ENCODE peak calls at places on chromosomes 2 and 18, in four cellular contexts. J is AG04450, S is breast epithelium, B is K562. Z is an unnamed sample.

GRCh38 chr18:2905802-2906521 is 59.2 kb downstream of the EMILIN2 start:
- DNase-seq in J (no peak), S (no peak), B (no peak), Z (no peak)

GRCh38 chr2:128775401-128776285 is 457.0 kb upstream of the HS6ST1 start:
- DNase-seq in J (no peak), S (no peak), B (no peak), Z (no peak)

GRCh38 chr2:50492452-50492851 is 539.5 kb downstream of the NRXN1 start:
- DNase-seq in J (peak), S (no peak), B (peak), Z (peak)

GRCh38 chr2:119240311-119241204 is 16.9 kb downstream of the STEAP3 start:
- DNase-seq in J (no peak), S (peak), B (peak), Z (no peak)

GRCh38 chr2:20609349-20609994 is 41.4 kb downstream of the HS1BP3 start:
- DNase-seq in J (no peak), S (no peak), B (peak), Z (no peak)

GRCh38 chr2:54772110-54772509 is 48.6 kb downstream of the EML6 start:
- DNase-seq in J (no peak), S (no peak), B (no peak), Z (peak)

GRCh38 chr2:170024721-170025120 is 153.2 kb upstream of the MYO3B start:
- DNase-seq in J (no peak), S (no peak), B (no peak), Z (no peak)

GRCh38 chr2:199705538-199705937 is 145.5 kb downstream of the FTCDNL1 start:
- DNase-seq in J (no peak), S (no peak), B (no peak), Z (no peak)

GRCh38 chr18:26487437-26487836 is 60.9 kb downstream of the KCTD1 start:
- DNase-seq in J (no peak), S (peak), B (no peak), Z (no peak)

GRCh38 chr2:467892-468630 is 180.2 kb upstream of the ALKAL2 start:
- DNase-seq in J (no peak), S (no peak), B (no peak), Z (no peak)

GRCh38 chr2:95049961-95050360 is 24.5 kb downstream of the MAL start:
- DNase-seq in J (no peak), S (no peak), B (no peak), Z (no peak)

GRCh38 chr2:113117594-113118262 is 9.7 kb upstream of the IL1RN start:
- DNase-seq in J (peak), S (peak), B (peak), Z (peak)

GRCh38 chr2:33909945-33910344 is 310.8 kb upstream of the FAM98A start:
- DNase-seq in J (no peak), S (no peak), B (no peak), Z (no peak)

GRCh38 chr2:46494596-46494995 is 15.2 kb downstream of the TMEM247 start:
- DNase-seq in J (no peak), S (no peak), B (no peak), Z (no peak)

GRCh38 chr2:16522031-16522818 is 143.4 kb downstream of the CYRIA start:
- DNase-seq in J (no peak), S (no peak), B (no peak), Z (no peak)

GRCh38 chr2:25103287-25103871 is 61.5 kb downstream of the EFR3B start:
- DNase-seq in J (peak), S (no peak), B (no peak), Z (no peak)

GRCh38 chr2:85735691-85736090 is 18.1 kb upstream of the ATOH8 start:
- DNase-seq in J (no peak), S (no peak), B (no peak), Z (no peak)

GRCh38 chr2:240685771-240686371 is 3.2 kb upstream of the AQP12B start:
- DNase-seq in J (no peak), S (no peak), B (peak), Z (no peak)

GRCh38 chr2:9240745-9241144 is 34.1 kb downstream of the ASAP2 start:
- DNase-seq in J (no peak), S (no peak), B (peak), Z (no peak)

GRCh38 chr2:229610359-229610758 is 104.0 kb downstream of the DNER start:
- DNase-seq in J (no peak), S (no peak), B (no peak), Z (no peak)

GRCh38 chr2:13050764-13051163 is 334.0 kb downstream of the TRIB2 start:
- DNase-seq in J (no peak), S (no peak), B (no peak), Z (no peak)

DNA sequence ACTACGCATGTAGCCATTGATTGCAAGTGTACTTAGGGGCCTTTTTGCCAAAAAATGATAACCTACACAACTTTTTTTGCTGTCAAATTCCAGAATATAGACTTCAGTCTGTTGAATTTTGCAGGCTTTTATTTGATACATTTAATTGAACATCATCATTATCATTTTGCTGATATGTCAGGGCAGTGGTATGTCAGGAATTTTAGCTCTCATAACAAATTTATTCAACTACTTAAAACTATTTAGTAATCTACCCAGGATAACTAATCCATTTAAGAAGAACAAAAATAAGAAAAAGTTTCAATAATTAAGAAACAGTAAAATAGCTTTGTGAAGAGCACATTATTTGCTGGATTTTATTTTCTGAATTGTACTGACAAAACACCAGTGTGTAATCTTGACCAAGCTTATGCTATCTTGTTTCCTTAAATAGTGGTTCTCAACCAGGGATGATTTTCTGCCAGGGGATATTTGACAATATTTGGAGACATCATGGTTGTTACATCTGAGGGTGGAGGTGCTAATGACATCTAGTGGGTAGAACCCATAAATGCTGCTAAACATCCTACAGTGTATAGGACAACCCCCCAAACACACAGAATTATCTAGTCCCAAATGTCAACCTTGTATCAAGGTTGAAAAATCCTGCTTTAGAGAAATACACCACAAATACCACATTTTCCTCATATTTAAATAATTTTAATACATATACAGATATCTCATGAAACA is 12.1 kb upstream of the TTN start:
- DNase-seq in J (no peak), S (no peak), B (no peak), Z (no peak)
- TF ChIP-seq CTCF in J (no peak), S (no peak), B (no peak), Z (peak)

DNA sequence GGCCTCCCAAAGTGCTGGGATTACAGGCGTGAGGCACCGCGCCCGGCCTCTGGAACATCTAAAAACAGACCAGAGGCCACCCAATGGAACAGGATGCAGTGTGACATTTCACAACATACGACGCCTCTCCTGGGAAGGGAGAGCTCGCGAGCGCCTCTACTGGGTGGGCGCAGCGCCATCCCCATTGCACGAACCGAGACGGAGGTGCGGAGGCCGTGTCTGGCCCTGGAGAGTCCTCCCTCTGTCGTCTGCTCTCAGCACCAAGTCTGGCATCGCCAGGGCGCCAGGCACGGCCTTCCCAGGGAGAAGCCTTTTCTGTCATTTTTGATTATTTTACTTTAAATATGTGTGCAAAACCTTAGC is 9.4 kb upstream of the GBX2 start:
- DNase-seq in J (no peak), S (no peak), B (peak), Z (no peak)
- TF ChIP-seq CTCF in J (peak), S (no peak), B (peak), Z (peak)

GRCh38 chr18:36809590-36810381 is 19.0 kb downstream of the TPGS2 start:
- DNase-seq in J (no peak), S (peak), B (peak), Z (no peak)
- TF ChIP-seq CTCF in J (peak), S (peak), B (peak), Z (peak)

DNA sequence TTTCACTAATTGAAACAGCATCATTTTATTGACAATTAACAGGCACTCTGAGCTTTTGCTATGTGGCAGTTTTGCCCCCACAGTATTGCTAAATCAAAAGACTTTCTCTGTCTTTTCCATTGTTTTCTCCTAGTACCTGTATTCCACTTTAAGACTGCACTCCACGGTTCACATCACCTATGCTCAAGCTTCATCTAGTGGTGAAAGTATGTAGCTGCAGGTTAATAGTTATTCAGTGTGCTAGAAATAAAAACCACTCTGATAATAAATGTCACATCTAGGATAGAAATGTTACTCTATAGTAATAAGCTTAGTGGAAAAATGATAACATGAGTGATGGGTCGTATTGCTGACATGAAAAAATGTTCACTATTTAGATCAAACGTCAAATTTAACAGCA is 24.6 kb downstream of the ARL6IP6 start:
- DNase-seq in J (no peak), S (no peak), B (peak), Z (no peak)
- TF ChIP-seq CTCF in J (peak), S (peak), B (peak), Z (peak)

DNA sequence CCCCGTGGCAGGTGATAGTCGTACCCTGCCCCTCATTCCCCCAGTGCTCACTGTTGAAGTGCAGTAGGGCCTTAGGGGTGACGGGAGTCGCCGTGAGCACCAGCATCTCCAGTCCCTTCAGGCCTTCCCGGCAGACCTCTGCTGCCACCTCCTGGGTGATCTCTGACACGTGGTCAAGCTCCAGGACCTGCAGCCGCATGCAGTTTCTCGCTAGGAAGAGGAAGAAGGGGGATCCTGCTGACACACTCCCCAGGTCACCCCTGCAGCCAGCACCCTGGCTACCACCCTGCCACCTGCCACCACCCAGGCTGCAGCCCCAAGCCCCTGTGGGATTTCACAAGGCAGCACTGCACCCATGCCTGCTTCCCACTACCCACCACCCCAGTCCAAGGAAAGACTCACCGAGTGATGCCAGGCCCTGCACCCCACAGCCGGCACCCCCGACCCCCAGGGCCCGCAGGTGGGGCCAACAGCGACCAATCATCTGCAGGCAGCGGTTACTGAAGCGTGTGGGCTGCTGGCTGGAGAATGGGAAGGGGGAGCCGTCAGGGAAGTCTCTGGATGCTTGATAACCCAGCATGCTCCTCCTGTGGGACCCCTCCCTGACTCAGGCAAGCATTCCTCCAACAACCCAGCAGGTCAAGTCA is 23.8 kb downstream of the FBXO41 start:
- DNase-seq in J (no peak), S (no peak), B (peak), Z (no peak)
- TF ChIP-seq CTCF in J (peak), S (no peak), B (peak), Z (peak)

DNA sequence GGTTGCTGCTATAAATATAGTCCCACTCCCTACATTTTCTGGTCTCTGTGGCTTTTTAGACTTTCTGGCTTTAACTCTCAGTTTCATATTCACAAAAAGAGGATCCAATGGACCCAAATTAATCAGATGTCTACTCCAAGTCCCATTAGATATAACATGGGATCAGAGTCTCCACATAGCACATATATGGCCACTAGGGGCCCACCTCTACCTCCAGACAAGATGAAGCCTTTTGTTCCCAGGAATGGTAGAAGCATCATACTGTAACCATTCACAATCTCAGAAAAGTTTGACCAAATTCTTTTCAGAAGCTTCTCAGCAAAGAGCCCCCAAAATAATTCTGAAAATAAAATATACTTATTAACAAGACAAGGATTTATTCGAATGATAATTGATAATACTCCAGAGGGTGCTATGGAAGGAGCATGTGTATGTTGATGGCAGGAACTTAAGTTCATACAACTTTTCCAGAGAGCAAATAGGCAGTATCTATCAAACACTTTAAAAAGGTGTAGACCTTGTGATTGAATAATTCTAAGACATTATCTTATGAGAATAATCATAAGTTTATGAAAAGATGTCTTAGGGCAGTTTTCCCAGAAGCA is 382.3 kb upstream of the CRIM1 start:
- DNase-seq in J (no peak), S (no peak), B (no peak), Z (no peak)
- TF ChIP-seq CTCF in J (peak), S (no peak), B (no peak), Z (peak)

GRCh38 chr2:197876524-197876923 is 72.1 kb downstream of the PLCL1 start:
- DNase-seq in J (no peak), S (no peak), B (no peak), Z (no peak)

GRCh38 chr2:197870137-197870536 is 65.7 kb downstream of the PLCL1 start:
- DNase-seq in J (no peak), S (no peak), B (no peak), Z (no peak)

GRCh38 chr2:197875736-197876135 is 71.3 kb downstream of the PLCL1 start:
- DNase-seq in J (no peak), S (no peak), B (no peak), Z (no peak)

GRCh38 chr2:197871780-197872456 is 67.5 kb downstream of the PLCL1 start:
- DNase-seq in J (no peak), S (no peak), B (no peak), Z (no peak)

DNA sequence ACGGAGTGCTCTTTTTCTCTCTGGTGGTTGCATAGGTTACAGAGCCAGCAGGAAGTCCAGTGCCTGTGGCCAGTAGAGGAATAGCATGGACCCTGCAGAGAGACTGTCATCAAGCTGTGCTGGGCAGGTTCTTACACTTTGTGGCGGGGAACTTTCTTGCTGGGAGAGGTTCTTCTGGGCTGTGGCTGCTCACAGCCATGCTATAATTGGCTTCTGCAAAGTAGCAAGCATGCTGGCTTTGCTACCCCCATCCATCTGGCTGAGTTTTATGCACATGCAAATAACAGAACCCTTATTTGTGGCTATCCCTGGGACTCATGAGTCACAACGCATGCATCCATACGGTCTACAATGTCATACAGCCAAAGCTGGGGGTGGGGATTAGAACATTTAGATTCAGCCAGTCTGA is 68.9 kb downstream of the PLCL1 start:
- DNase-seq in J (peak), S (no peak), B (peak), Z (peak)
- TF ChIP-seq CTCF in J (peak), S (no peak), B (peak), Z (no peak)

DNA sequence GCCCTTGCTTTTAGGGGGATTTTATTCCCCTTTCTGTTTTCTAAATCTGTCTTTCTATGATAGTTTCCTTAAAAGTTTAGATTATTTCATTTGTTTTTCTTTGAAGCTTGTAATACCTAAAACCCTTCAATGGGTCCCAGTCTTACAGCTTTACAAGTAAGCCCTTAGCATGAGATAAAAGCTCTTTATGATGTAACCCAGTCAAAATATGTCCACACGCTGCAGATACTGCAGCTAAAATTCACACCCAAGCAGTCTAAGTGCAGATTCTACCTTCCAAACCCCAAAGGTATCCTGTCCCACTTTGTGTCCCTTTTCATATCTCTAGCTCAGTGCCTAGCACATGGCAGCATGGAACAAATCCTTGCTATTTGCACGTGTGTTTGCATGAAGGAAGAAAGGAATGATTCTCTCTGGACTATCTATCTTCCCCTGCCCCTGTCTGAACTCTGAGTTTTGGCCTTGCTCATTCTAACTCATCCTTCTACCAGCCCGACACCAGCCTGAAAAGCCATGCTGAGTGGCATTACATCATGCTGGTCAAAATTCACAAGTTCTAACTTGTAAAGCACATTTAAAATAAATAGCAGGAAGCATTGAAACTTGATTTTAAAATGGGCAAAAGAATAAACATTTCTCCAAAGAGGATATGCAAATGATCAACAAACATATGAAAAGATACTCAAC is 623.2 kb downstream of the IRS1 start:
- DNase-seq in J (no peak), S (no peak), B (no peak), Z (no peak)
- TF ChIP-seq CTCF in J (no peak), S (no peak), B (no peak), Z (no peak)

DNA sequence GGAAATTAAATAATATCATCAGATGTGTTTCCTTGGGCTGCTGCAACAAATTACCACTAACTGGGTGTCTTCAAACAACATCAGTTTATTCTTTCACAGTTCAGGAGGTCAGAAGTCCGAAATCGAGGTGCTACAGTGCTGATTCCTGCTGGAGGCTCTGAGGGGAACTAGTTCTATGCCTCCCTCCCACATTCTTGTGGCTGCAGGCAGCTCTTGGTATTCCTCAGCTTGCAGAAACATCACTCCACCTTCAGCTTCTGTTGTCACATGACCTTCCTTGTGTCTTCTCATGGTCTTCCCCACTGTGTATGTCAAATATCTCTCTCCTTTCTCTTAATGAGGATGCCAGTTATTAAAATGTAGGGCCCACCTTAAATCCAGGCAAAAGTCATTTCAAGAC is 29.3 kb upstream of the DCC start:
- DNase-seq in J (no peak), S (no peak), B (no peak), Z (no peak)
- TF ChIP-seq CTCF in J (no peak), S (no peak), B (no peak), Z (no peak)

Z was measured in retinal pigment epithelial cell.